ENCODE peak calls at places on chromosomes 3 and 15, in five cellular contexts. O, R, V, J and Y are unnamed samples.

GRCh38 chr15:49135893-49136292 is 19.5 kb downstream of the COPS2 start:
- DNase-seq in O (no peak), R (peak; percentile 92), V (peak; percentile 95), J (peak; percentile 85), Y (no peak)

GRCh38 chr3:45205126-45205525 is 21.0 kb downstream of the TMEM158 start:
- DNase-seq in O (no peak), J (peak; percentile 23), V (peak; percentile 32), R (peak; percentile 82), Y (no peak)

GRCh38 chr15:71448688-71449114 is 333.4 kb downstream of the THSD4 start:
- DNase-seq in O (peak; percentile 69), V (peak; percentile 53), J (peak; percentile 64), R (peak; percentile 71), Y (no peak)

GRCh38 chr3:112813723-112814171 is 32.9 kb downstream of the CD200R1L start:
- DNase-seq in O (no peak), R (peak; percentile 62), J (peak; percentile 67), V (peak; percentile 78), Y (no peak)

GRCh38 chr15:69141286-69141701 is 19.1 kb upstream of the GLCE start:
- DNase-seq in O (no peak), V (peak; percentile 50), R (peak; percentile 38), J (peak; percentile 20), Y (no peak)

GRCh38 chr3:100956276-100956675 is 36.9 kb downstream of the ABI3BP start:
- DNase-seq in V (no peak), R (no peak), J (no peak), O (no peak), Y (no peak)

GRCh38 chr3:114756506-114757279 is 390.4 kb downstream of the ZBTB20 start:
- DNase-seq in J (peak; percentile 90), O (no peak), R (peak; percentile 56), V (peak; percentile 48), Y (no peak)

GRCh38 chr3:25532763-25533162 is 104.7 kb downstream of the RARB start:
- DNase-seq in R (peak; percentile 33), V (no peak), J (no peak), O (no peak), Y (no peak)

GRCh38 chr15:42650208-42651066 is 75.0 kb downstream of the STARD9 start:
- DNase-seq in V (peak; percentile 73), R (peak; percentile 88), J (peak; percentile 97), O (peak; percentile 36), Y (no peak)

GRCh38 chr3:25293736-25294135 is 134.3 kb upstream of the RARB start:
- DNase-seq in O (peak; percentile 33), R (no peak), J (no peak), V (no peak), Y (no peak)

GRCh38 chr3:66378256-66378655 is 122.6 kb downstream of the LRIG1 start:
- DNase-seq in O (peak; percentile 40), R (peak; percentile 26), J (peak; percentile 41), V (no peak), Y (no peak)

GRCh38 chr3:67647390-67647878 is 7.0 kb downstream of the SUCLG2 start:
- DNase-seq in V (peak; percentile 99), O (no peak), J (peak; percentile 99), R (peak; percentile 99), Y (no peak)

GRCh38 chr3:172760406-172760805 is 9.9 kb downstream of the ECT2 start:
- DNase-seq in R (peak; percentile 66), O (no peak), V (peak; percentile 33), J (peak; percentile 56), Y (no peak)

GRCh38 chr15:94231728-94232086 is 346 bp downstream of the MCTP2 start:
- DNase-seq in V (no peak), J (peak; percentile 11), O (peak; percentile 5), R (no peak), Y (no peak)

DNA sequence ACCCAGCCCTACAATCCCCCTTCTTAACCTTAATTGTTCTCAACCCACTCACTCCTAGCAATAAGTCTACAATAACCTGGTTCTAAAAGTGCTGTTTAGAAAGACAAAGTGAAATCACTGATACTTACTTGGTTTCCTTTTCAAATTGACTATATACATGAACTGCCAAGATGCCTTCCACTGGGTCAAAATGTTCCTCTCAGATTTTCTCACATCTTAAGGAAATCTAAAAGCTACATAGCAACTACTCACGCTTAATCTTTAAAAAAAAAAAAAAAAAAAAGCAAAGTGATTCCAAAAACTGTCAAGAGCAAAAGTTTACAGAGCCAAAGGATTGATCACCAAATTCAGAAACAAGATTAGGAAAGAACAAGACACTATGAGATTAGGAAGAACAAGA is 68.7 kb upstream of the MAP4 start:
- DNase-seq in O (no peak), J (peak; percentile 17), V (no peak), R (no peak), Y (no peak)
- H3K9ac ChIP-seq in O (no peak overlapping the region), J (peak overlapping the region; percentile 24), V (no peak overlapping the region), R (no peak overlapping the region), Y (no peak overlapping the region)

DNA sequence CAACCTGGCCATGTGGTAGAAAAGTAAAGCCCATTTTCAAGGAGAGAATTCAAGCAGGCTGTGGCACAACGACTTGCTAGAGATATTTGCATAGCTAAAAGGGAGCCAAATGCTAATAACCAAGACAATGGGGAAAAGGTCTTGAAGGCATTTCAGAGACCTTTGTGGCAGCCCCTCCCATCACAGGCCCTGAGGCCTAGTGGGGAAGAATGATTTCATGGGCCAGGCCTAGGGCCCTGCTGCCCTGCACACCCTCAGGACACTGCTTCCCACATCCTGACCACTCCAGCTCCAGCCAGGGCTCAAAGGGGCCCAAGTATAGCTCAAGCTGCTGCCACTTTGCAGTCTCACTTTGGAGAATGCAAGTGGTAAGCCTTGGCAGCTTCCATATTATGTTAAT is 21.5 kb upstream of the PTPN23 start:
- DNase-seq in J (no peak), O (no peak), R (no peak), V (no peak), Y (no peak)
- H3K9me3 ChIP-seq in J (no peaks in the 10 kb centered on the region), O (peaks cover 5% of the 10 kb centered on the region), R (peaks cover 22% of the 10 kb centered on the region), V (no peaks in the 10 kb centered on the region), Y (peaks cover 6% of the 10 kb centered on the region)

GRCh38 chr3:169780738-169781137 is 7.5 kb downstream of the MYNN start:
- DNase-seq in R (no peak), J (no peak), O (no peak), V (no peak), Y (no peak)
- H3K36me3 ChIP-seq in R (peaks cover 40% of the 10 kb centered on the region), J (peaks cover 90% of the 10 kb centered on the region), O (peaks cover 23% of the 10 kb centered on the region), V (peaks cover 6% of the 10 kb centered on the region), Y (peaks cover 52% of the 10 kb centered on the region)

GRCh38 chr15:28962851-28963710 is 77.3 kb downstream of the APBA2 start:
- DNase-seq in R (no peak), V (peak; percentile 67), O (no peak), J (no peak), Y (no peak)
- H3K9ac ChIP-seq in R (no peak overlapping the region), V (no peak overlapping the region), O (no peak overlapping the region), J (no peak overlapping the region), Y (no peak overlapping the region)

DNA sequence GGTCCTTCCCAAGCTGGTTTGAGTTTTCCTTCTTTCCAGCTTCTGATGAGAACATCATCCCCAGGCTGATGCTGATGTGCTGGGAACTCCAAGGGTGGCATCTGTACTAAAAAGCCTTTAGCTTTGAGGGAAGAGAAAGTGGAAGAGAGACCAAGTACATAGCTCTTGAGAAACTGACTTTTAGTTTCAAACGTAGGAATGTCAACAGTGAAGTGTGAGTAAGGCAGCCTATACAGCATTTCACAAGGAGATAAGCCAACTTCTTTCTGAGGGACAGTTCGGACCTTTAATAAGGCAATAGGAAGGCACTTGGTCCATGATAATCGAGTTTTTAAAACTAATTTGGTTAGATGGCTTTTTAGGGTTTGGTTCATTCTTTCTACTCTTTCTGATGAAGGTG is 53.7 kb downstream of the DLG1 start:
- DNase-seq in R (no peak), O (no peak), J (no peak), V (no peak), Y (no peak)
- H3K9me3 ChIP-seq in R (peaks cover 31% of the 10 kb centered on the region), O (peaks cover 40% of the 10 kb centered on the region), J (peaks cover 15% of the 10 kb centered on the region), V (no peaks in the 10 kb centered on the region), Y (peaks cover 10% of the 10 kb centered on the region)

GRCh38 chr3:317012-317411 is 120.4 kb downstream of the CHL1 start:
- DNase-seq in R (no peak), O (no peak), J (no peak), V (no peak), Y (no peak)
- H3K36me3 ChIP-seq in R (no peaks in the 10 kb centered on the region), O (no peaks in the 10 kb centered on the region), J (no peaks in the 10 kb centered on the region), V (no peaks in the 10 kb centered on the region), Y (no peaks in the 10 kb centered on the region)

GRCh38 chr3:155088705-155089380 is 8.7 kb downstream of the MME start:
- DNase-seq in R (peak; percentile 78), O (no peak), V (no peak), J (no peak), Y (no peak)

GRCh38 chr3:155089495-155089894 is 9.4 kb downstream of the MME start:
- DNase-seq in J (no peak), O (no peak), R (no peak), V (no peak), Y (no peak)

GRCh38 chr3:155096303-155097008 is 16.3 kb downstream of the MME start:
- DNase-seq in J (no peak), O (no peak), V (no peak), R (no peak), Y (no peak)

GRCh38 chr3:155097009-155097349 is 16.9 kb downstream of the MME start:
- DNase-seq in O (no peak), R (no peak), J (no peak), V (no peak), Y (no peak)

GRCh38 chr3:155093261-155093660 is 13.1 kb downstream of the MME start:
- DNase-seq in J (no peak), O (no peak), V (no peak), R (no peak), Y (no peak)
- H3K9ac ChIP-seq in J (no peak overlapping the region), O (no peak overlapping the region), V (no peak overlapping the region), R (no peak overlapping the region), Y (no peak overlapping the region)